ENCODE peak calls at places on chromosomes 7 and 10, in six cellular contexts. Z, F, K, T, Q and M are unnamed samples.

GRCh38 chr7:99679032-99679399 is 780 bp downstream of the CYP3A5 start:
- DNase-seq in Z (no peak), F (no peak), K (no peak), T (no peak), Q (no peak), M (peak)

GRCh38 chr10:68212721-68213352 is 19.1 kb downstream of the ATOH7 start:
- DNase-seq in Z (no peak), F (no peak), K (no peak), T (no peak), Q (no peak), M (peak)

GRCh38 chr10:120251821-120252220 is 205.2 kb upstream of the PLPP4 start:
- DNase-seq in Z (no peak), F (no peak), K (no peak), T (no peak), Q (no peak), M (no peak)

GRCh38 chr7:17129218-17129617 is 169.2 kb upstream of the AHR start:
- DNase-seq in Z (no peak), F (no peak), K (no peak), T (no peak), Q (no peak), M (no peak)

GRCh38 chr7:81111781-81112540 is 193.1 kb upstream of the SEMA3C start:
- DNase-seq in Z (no peak), F (no peak), K (no peak), T (no peak), Q (peak), M (peak)

GRCh38 chr10:43230101-43230908 is 36.6 kb downstream of the RASGEF1A start:
- DNase-seq in Z (peak), F (no peak), K (no peak), T (peak), Q (no peak), M (no peak)

GRCh38 chr10:100715445-100716385 is 29.7 kb upstream of the PAX2 start:
- DNase-seq in Z (no peak), F (no peak), K (no peak), T (no peak), Q (no peak), M (no peak)

GRCh38 chr7:136869006-136869961 is 832 bp downstream of the CHRM2 start:
- DNase-seq in Z (no peak), F (no peak), K (no peak), T (no peak), Q (no peak), M (peak)

GRCh38 chr10:116771101-116771705 is 28.8 kb upstream of the HSPA12A start:
- DNase-seq in Z (peak), F (peak), K (no peak), T (peak), Q (peak), M (peak)